ENCODE peak calls at places on chromosomes 5 and 9, in eight cellular contexts. O, C, T, N, Q, F, P and K are unnamed samples.
A peak's percentile ranks its signal among the peaks of the same experiment; 100 is the strongest.

GRCh38 chr9:103126494-103126893 is 131.4 kb downstream of the CYLC2 start:
- DNase-seq in O (no peak), C (no peak), T (no peak), N (no peak), Q (no peak), F (no peak), P (no peak), K (no peak)

GRCh38 chr5:154478752-154479159 is 729 bp upstream of the HAND1 start:
- DNase-seq in O (no peak), C (peak; percentile 78), T (peak; percentile 10), N (no peak), Q (no peak), F (no peak), P (no peak), K (no peak)

GRCh38 chr5:113294341-113295110 is 140.3 kb downstream of the TSSK1B start:
- DNase-seq in O (peak; percentile 5), C (peak; percentile 90), T (peak; percentile 86), N (peak; percentile 93), Q (peak; percentile 73), F (peak; percentile 94), P (peak; percentile 92), K (peak; percentile 83)

GRCh38 chr9:137575382-137575724 is 3.4 kb downstream of the DPH7 start:
- DNase-seq in O (peak; percentile 33), C (no peak), T (peak; percentile 55), N (no peak), Q (no peak), F (no peak), P (no peak), K (peak; percentile 45)

GRCh38 chr5:139458580-139459407 is 3.7 kb downstream of the ECSCR start:
- DNase-seq in O (peak; percentile 24), C (peak; percentile 39), T (peak; percentile 84), N (peak; percentile 88), Q (peak; percentile 59), F (no peak), P (peak; percentile 82), K (peak; percentile 84)

GRCh38 chr5:75668988-75669760 is 48.1 kb downstream of the POC5 start:
- DNase-seq in O (peak; percentile 8), C (no peak), T (no peak), N (peak; percentile 18), Q (peak; percentile 43), F (peak; percentile 42), P (peak; percentile 95), K (no peak)

GRCh38 chr5:131328536-131329186 is 64.8 kb downstream of the CDC42SE2 start:
- DNase-seq in O (no peak), C (no peak), T (peak; percentile 65), N (peak; percentile 77), Q (peak; percentile 84), F (no peak), P (peak; percentile 40), K (peak; percentile 63)

GRCh38 chr9:70069734-70070133 is 26.1 kb downstream of the MAMDC2 start:
- DNase-seq in O (no peak), C (no peak), T (no peak), N (no peak), Q (no peak), F (peak; percentile 84), P (no peak), K (no peak)

GRCh38 chr9:121598167-121599000 is 53.0 kb upstream of the DAB2IP start:
- DNase-seq in O (no peak), C (peak; percentile 90), T (peak; percentile 50), N (peak; percentile 86), Q (peak; percentile 82), F (peak; percentile 89), P (no peak), K (peak; percentile 92)

GRCh38 chr5:76209297-76209696 is 126.1 kb downstream of the SV2C start:
- DNase-seq in O (no peak), C (no peak), T (no peak), N (no peak), Q (peak; percentile 6), F (no peak), P (no peak), K (no peak)

GRCh38 chr5:132877938-132878337 is 4.5 kb downstream of the LEAP2 start:
- DNase-seq in O (no peak), C (no peak), T (no peak), N (peak; percentile 82), Q (peak; percentile 16), F (no peak), P (no peak), K (peak; percentile 44)

GRCh38 chr9:95874303-95874988 is 1.0 kb upstream of the ERCC6L2 start:
- DNase-seq in O (no peak), C (no peak), T (peak; percentile 4), N (peak; percentile 7), Q (peak; percentile 18), F (no peak), P (no peak), K (no peak)

GRCh38 chr5:177473461-177473991 is at the start of gene DBN1:
- DNase-seq in O (peak; percentile 40), C (peak; percentile 87), T (peak; percentile 28), N (no peak), Q (peak; percentile 61), F (no peak), P (peak; percentile 30), K (no peak)

GRCh38 chr5:55923177-55923872 is 71.4 kb downstream of the IL6ST start:
- DNase-seq in O (no peak), C (no peak), T (no peak), N (no peak), Q (peak; percentile 46), F (no peak), P (peak; percentile 87), K (no peak)

GRCh38 chr9:108052431-108053080 is 563.0 kb upstream of the KLF4 start:
- DNase-seq in O (no peak), C (no peak), T (no peak), N (no peak), Q (no peak), F (no peak), P (no peak), K (no peak)

GRCh38 chr9:128937310-128938165 is 9.9 kb downstream of the DOLK start:
- DNase-seq in O (no peak), C (no peak), T (no peak), N (no peak), Q (no peak), F (peak; percentile 4), P (no peak), K (no peak)

GRCh38 chr9:109781541-109782197 is 1.7 kb downstream of the PALM2AKAP2 start:
- DNase-seq in O (no peak), C (no peak), T (peak; percentile 31), N (peak; percentile 55), Q (no peak), F (no peak), P (no peak), K (peak; percentile 48)

GRCh38 chr9:7172445-7173115 is 414.8 kb downstream of the KDM4C start:
- DNase-seq in O (no peak), C (no peak), T (peak; percentile 56), N (peak; percentile 63), Q (no peak), F (no peak), P (no peak), K (peak; percentile 85)

GRCh38 chr9:89684912-89685636 is 80.3 kb downstream of the GADD45G start:
- DNase-seq in O (no peak), C (no peak), T (no peak), N (no peak), Q (no peak), F (no peak), P (no peak), K (no peak)

GRCh38 chr9:29208670-29209069 is 1635.4 kb upstream of the C9orf72 start:
- DNase-seq in O (no peak), C (no peak), T (no peak), N (no peak), Q (peak; percentile 26), F (no peak), P (no peak), K (no peak)

DNA sequence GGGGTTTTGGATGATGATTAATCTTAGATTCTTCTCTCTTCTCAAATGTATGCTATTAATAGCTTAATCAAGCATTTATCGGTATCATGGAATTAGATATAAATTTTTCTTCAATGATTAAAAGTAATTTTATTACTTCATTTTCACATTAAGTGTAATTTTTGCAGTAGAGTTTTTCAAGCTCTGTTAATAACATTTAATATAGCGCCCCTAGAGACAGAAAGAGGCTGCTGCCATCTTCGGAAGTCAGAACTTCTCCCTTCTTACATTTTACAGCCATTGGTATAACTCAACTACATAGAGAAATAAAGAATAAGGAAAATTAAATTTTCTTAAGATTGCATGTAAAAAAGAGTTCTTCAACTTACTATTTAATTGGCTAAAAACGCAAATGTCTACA is 540.3 kb downstream of the GABRG2 start:
- DNase-seq in O (no peak), C (no peak), T (no peak), N (no peak), Q (no peak), F (no peak), P (no peak), K (no peak)
- TF ChIP-seq CTCF in O (peak; percentile 80), C (no peak), T (no peak), N (no peak), Q (no peak), F (no peak), P (no peak), K (no peak)

GRCh38 chr9:16974436-16974835 is 104.0 kb upstream of the BNC2 start:
- DNase-seq in O (no peak), C (no peak), T (no peak), N (peak; percentile 51), Q (no peak), F (no peak), P (no peak), K (peak; percentile 25)

DNA sequence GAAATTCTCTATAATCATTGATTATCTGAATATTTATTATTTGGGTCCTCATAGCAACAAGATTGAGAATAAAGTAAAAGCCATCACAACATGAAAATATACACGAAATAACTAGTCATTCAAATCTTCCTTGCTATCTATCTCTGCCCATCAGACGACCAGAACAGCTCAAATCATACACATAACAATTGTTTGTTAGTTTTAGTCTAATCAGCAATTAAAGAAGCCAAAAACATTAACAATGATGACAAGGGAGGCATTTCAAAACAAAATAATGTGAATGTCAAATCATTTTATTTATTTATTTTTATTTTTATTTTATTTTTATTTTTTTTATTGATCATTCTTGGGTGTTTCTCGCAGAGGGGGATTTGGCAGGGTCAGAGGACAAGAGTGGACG is 106.0 kb upstream of the BNC2 start:
- DNase-seq in O (no peak), C (no peak), T (no peak), N (no peak), Q (no peak), F (no peak), P (no peak), K (no peak)
- H3K4me3 ChIP-seq in O (no peak overlapping the region), C (no peak overlapping the region), T (no peak overlapping the region), N (no peak overlapping the region), Q (no peak overlapping the region), F (no peak overlapping the region), P (no peak overlapping the region), K (no peak overlapping the region)

DNA sequence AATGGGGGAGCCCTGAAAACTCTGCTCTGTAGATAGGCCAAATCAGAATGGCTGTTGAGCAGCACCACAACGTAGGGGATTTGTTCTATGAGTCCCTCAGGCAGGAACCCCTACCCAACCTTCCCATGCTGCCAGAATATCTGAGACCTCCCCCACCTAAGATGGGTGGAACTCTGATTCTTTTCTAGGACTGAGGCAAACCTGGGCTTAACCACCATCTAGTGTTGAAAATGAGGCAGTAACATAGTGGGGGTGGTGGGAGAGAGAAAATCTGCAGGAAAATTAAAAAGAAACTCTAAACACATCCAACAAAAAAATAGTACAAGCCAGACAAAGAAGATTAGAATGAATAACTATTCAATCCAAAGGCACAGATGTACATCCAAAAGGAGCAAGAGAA is 228.4 kb downstream of the ATPSCKMT start:
- DNase-seq in O (no peak), C (no peak), T (no peak), N (peak; percentile 6), Q (no peak), F (no peak), P (no peak), K (no peak)
- TF ChIP-seq CTCF in O (no peak), C (no peak), T (no peak), N (peak; percentile 27), Q (peak; percentile 41), F (no peak), P (no peak), K (peak; percentile 8)

GRCh38 chr5:77847814-77848290 is 71.7 kb upstream of the TBCA start:
- DNase-seq in O (no peak), C (no peak), T (no peak), N (no peak), Q (no peak), F (no peak), P (no peak), K (no peak)
- H3K4me3 ChIP-seq in O (no peak overlapping the region), C (no peak overlapping the region), T (no peak overlapping the region), N (no peak overlapping the region), Q (no peak overlapping the region), F (no peak overlapping the region), P (no peak overlapping the region), K (no peak overlapping the region)